ENCODE peak calls at places on chromosomes 11 and 22, in six cellular contexts. U is hypothalamus, N is skeletal muscle cell, Q is AG09319, S is foreskin melanocyte, M is NCI-H2081. Z is an unnamed sample.

GRCh38 chr11:18347471-18348125 is 25.2 kb downstream of the GTF2H1 start:
- DNase-seq in U (no peak), N (peak; percentile 36), Q (peak; percentile 53), S (no peak), M (no peak), Z (peak; percentile 92)

GRCh38 chr11:96050435-96051182 is 126.7 kb upstream of the MTMR2 start:
- DNase-seq in U (no peak), N (no peak), Q (no peak), S (no peak), M (no peak), Z (peak; percentile 86)

GRCh38 chr11:66291706-66292542 is at the start of gene TMEM151A:
- DNase-seq in U (no peak), N (no peak), Q (no peak), S (no peak), M (peak; percentile 28), Z (no peak)

GRCh38 chr11:46239801-46240061 is 37.7 kb upstream of the CREB3L1 start:
- DNase-seq in U (no peak), N (no peak), Q (no peak), S (no peak), M (no peak), Z (peak; percentile 22)

GRCh38 chr11:14248577-14248976 is 110.4 kb downstream of the RRAS2 start:
- DNase-seq in U (no peak), N (no peak), Q (no peak), S (no peak), M (no peak), Z (no peak)

GRCh38 chr22:47162865-47163264 is 400.4 kb downstream of the TBC1D22A start:
- DNase-seq in U (no peak), N (no peak), Q (no peak), S (no peak), M (no peak), Z (no peak)

GRCh38 chr11:1277936-1278512 is 31.4 kb downstream of the TOLLIP start:
- DNase-seq in U (no peak), N (no peak), Q (no peak), S (no peak), M (no peak), Z (no peak)

GRCh38 chr11:15073361-15074205 is at the start of gene CALCB:
- DNase-seq in U (no peak), N (no peak), Q (no peak), S (peak; percentile 3), M (peak; percentile 53), Z (peak; percentile 10)

GRCh38 chr11:11988099-11988651 is 20.3 kb downstream of the DKK3 start:
- DNase-seq in U (no peak), N (peak; percentile 40), Q (no peak), S (no peak), M (no peak), Z (peak; percentile 87)

GRCh38 chr22:45983797-45984196 is 6.8 kb upstream of the WNT7B start:
- DNase-seq in U (no peak), N (no peak), Q (no peak), S (no peak), M (no peak), Z (no peak)

GRCh38 chr11:113818426-113818825 is 38.8 kb downstream of the CLDN25 start:
- DNase-seq in U (no peak), N (no peak), Q (no peak), S (no peak), M (no peak), Z (no peak)

GRCh38 chr11:116928102-116928777 is 90.8 kb upstream of the APOA1 start:
- DNase-seq in U (no peak), N (no peak), Q (no peak), S (no peak), M (no peak), Z (no peak)

GRCh38 chr11:75474878-75475766 is 42.1 kb upstream of the KLHL35 start:
- DNase-seq in U (no peak), N (no peak), Q (no peak), S (peak; percentile 32), M (no peak), Z (peak; percentile 62)

GRCh38 chr22:48874956-48875355 is 952.7 kb downstream of the BRD1 start:
- DNase-seq in U (no peak), N (no peak), Q (no peak), S (no peak), M (no peak), Z (no peak)

GRCh38 chr22:37843746-37844089 is 416 bp downstream of the ANKRD54 start:
- DNase-seq in U (peak; percentile 55), N (no peak), Q (no peak), S (no peak), M (peak; percentile 48), Z (peak; percentile 32)

GRCh38 chr11:103624708-103625623 is 411.5 kb upstream of the DDI1 start:
- DNase-seq in U (no peak), N (peak; percentile 93), Q (peak; percentile 80), S (no peak), M (no peak), Z (peak; percentile 98)

GRCh38 chr11:28049338-28050216 is 58.4 kb downstream of the KIF18A start:
- DNase-seq in U (no peak), N (peak; percentile 36), Q (no peak), S (peak; percentile 52), M (no peak), Z (peak; percentile 54)

GRCh38 chr11:73170140-73170539 is 28.0 kb upstream of the FCHSD2 start:
- DNase-seq in U (no peak), N (no peak), Q (no peak), S (no peak), M (no peak), Z (no peak)

GRCh38 chr22:50621948-50622722 is 5.8 kb downstream of the ARSA start:
- DNase-seq in U (no peak), N (no peak), Q (no peak), S (no peak), M (no peak), Z (no peak)

GRCh38 chr11:72860010-72860409 is 45.8 kb downstream of the ATG16L2 start:
- DNase-seq in U (no peak), N (no peak), Q (no peak), S (no peak), M (no peak), Z (no peak)

GRCh38 chr11:102120437-102120935 is 10.2 kb downstream of the YAP1 start:
- DNase-seq in U (no peak), N (no peak), Q (no peak), S (no peak), M (no peak), Z (peak; percentile 39)

GRCh38 chr11:110028904-110029303 is 64.3 kb upstream of the ZC3H12C start:
- DNase-seq in U (no peak), N (no peak), Q (no peak), S (no peak), M (no peak), Z (peak; percentile 20)

GRCh38 chr11:12698049-12698448 is 23.8 kb downstream of the TEAD1 start:
- DNase-seq in U (no peak), N (no peak), Q (no peak), S (no peak), M (no peak), Z (no peak)

GRCh38 chr22:44661659-44662569 is 40.1 kb upstream of the PRR5 start:
- DNase-seq in U (no peak), N (no peak), Q (no peak), S (no peak), M (no peak), Z (no peak)

Z was measured in IMR-90.